ENCODE peak calls at places on chromosomes 3 and 15, in seven cellular contexts. O, S, W, V, C, T and X are unnamed samples.

GRCh38 chr3:51275096-51275805 is 109.8 kb upstream of the MANF start:
- DNase-seq in O (no peak), S (no peak), W (no peak), V (no peak), C (no peak), T (no peak), X (no peak)

GRCh38 chr3:101936419-101937331 is 87.4 kb downstream of the NFKBIZ start:
- DNase-seq in O (no peak), S (no peak), W (peak), V (no peak), C (no peak), T (no peak), X (no peak)

GRCh38 chr3:141498592-141499223 is 11.9 kb downstream of the RASA2 start:
- DNase-seq in O (no peak), S (no peak), W (peak), V (no peak), C (no peak), T (no peak), X (no peak)

GRCh38 chr15:68595260-68595564 is 16.4 kb downstream of the CORO2B start:
- DNase-seq in O (no peak), S (no peak), W (no peak), V (no peak), C (no peak), T (no peak), X (no peak)

GRCh38 chr3:129317014-129317771 is 38.5 kb downstream of the HMCES start:
- DNase-seq in O (no peak), S (peak), W (no peak), V (no peak), C (no peak), T (no peak), X (no peak)

GRCh38 chr3:106745344-106746168 is 631.7 kb upstream of the CCDC54 start:
- DNase-seq in O (no peak), S (no peak), W (no peak), V (no peak), C (no peak), T (no peak), X (no peak)

GRCh38 chr3:183061431-183062172 is 37.7 kb downstream of the MCCC1 start:
- DNase-seq in O (no peak), S (no peak), W (no peak), V (peak), C (no peak), T (no peak), X (no peak)

GRCh38 chr3:55127565-55127964 is 199.7 kb upstream of the LRTM1 start:
- DNase-seq in O (no peak), S (no peak), W (no peak), V (no peak), C (no peak), T (no peak), X (no peak)

GRCh38 chr3:66099541-66100065 is 60.9 kb upstream of the MAGI1 start:
- DNase-seq in O (no peak), S (no peak), W (no peak), V (no peak), C (no peak), T (no peak), X (no peak)

GRCh38 chr3:48979451-48979850 is 10.6 kb upstream of the P4HTM start:
- DNase-seq in O (no peak), S (no peak), W (no peak), V (no peak), C (no peak), T (no peak), X (no peak)

GRCh38 chr15:101078669-101079323 is 159.6 kb downstream of the LRRK1 start:
- DNase-seq in O (no peak), S (no peak), W (no peak), V (no peak), C (no peak), T (no peak), X (no peak)

GRCh38 chr15:35481992-35482391 is 64.0 kb downstream of the DPH6 start:
- DNase-seq in O (no peak), S (no peak), W (no peak), V (peak), C (peak), T (no peak), X (peak)

GRCh38 chr3:126264381-126264780 is 84.0 kb upstream of the ALDH1L1 start:
- DNase-seq in O (no peak), S (no peak), W (no peak), V (no peak), C (no peak), T (no peak), X (no peak)

GRCh38 chr3:84601303-84601702 is 357.5 kb upstream of the CADM2 start:
- DNase-seq in O (peak), S (no peak), W (no peak), V (no peak), C (no peak), T (no peak), X (no peak)

GRCh38 chr3:125511420-125512094 is 8.4 kb downstream of the SNX4 start:
- DNase-seq in O (no peak), S (peak), W (no peak), V (no peak), C (no peak), T (no peak), X (no peak)

GRCh38 chr3:196941846-196942225 is 492 bp downstream of the NCBP2 start:
- DNase-seq in O (no peak), S (no peak), W (no peak), V (peak), C (no peak), T (no peak), X (no peak)

GRCh38 chr3:142857056-142857455 is 31.8 kb downstream of the PCOLCE2 start:
- DNase-seq in O (peak), S (peak), W (no peak), V (peak), C (peak), T (no peak), X (peak)

GRCh38 chr15:92902020-92902419 is 1.9 kb downstream of the CHD2 start:
- DNase-seq in O (no peak), S (no peak), W (no peak), V (no peak), C (no peak), T (no peak), X (no peak)

GRCh38 chr3:47380026-47380600 is 708 bp upstream of the PTPN23 start:
- DNase-seq in O (no peak), S (no peak), W (no peak), V (peak), C (no peak), T (no peak), X (no peak)

GRCh38 chr3:104596551-104596950 is 770.2 kb upstream of the ALCAM start:
- DNase-seq in O (peak), S (peak), W (peak), V (no peak), C (peak), T (no peak), X (peak)

GRCh38 chr3:15815696-15816095 is 17.9 kb upstream of the ANKRD28 start:
- DNase-seq in O (peak), S (peak), W (no peak), V (peak), C (peak), T (no peak), X (peak)

GRCh38 chr3:134650431-134651346 is at the start of gene KY:
- DNase-seq in O (no peak), S (peak), W (no peak), V (no peak), C (no peak), T (peak), X (peak)

GRCh38 chr3:113947372-113948014 is at the start of gene ZDHHC23:
- DNase-seq in O (peak), S (peak), W (no peak), V (peak), C (peak), T (peak), X (peak)

GRCh38 chr15:31297880-31298456 is 28.7 kb upstream of the KLF13 start:
- DNase-seq in O (no peak), S (no peak), W (no peak), V (peak), C (no peak), T (peak), X (no peak)

GRCh38 chr3:197083486-197083885 is 53.9 kb upstream of the MELTF start:
- DNase-seq in O (no peak), S (no peak), W (no peak), V (no peak), C (no peak), T (no peak), X (no peak)

GRCh38 chr3:29140706-29141105 is 140.2 kb upstream of the RBMS3 start:
- DNase-seq in O (no peak), S (no peak), W (no peak), V (no peak), C (no peak), T (no peak), X (no peak)

GRCh38 chr3:58952128-58952917 is 97.5 kb downstream of the CFAP20DC start:
- DNase-seq in O (no peak), S (no peak), W (peak), V (no peak), C (no peak), T (no peak), X (no peak)

GRCh38 chr3:182238141-182238540 is 526.4 kb downstream of the SOX2 start:
- DNase-seq in O (no peak), S (no peak), W (no peak), V (no peak), C (no peak), T (peak), X (no peak)

GRCh38 chr3:174949523-174949922 is 90.4 kb downstream of the NAALADL2 start:
- DNase-seq in O (no peak), S (no peak), W (no peak), V (no peak), C (no peak), T (no peak), X (no peak)

GRCh38 chr15:56804279-56804678 is 71.0 kb upstream of the ZNF280D start:
- DNase-seq in O (no peak), S (no peak), W (no peak), V (no peak), C (no peak), T (no peak), X (no peak)

GRCh38 chr15:56804908-56805307 is 71.6 kb upstream of the ZNF280D start:
- DNase-seq in O (no peak), S (no peak), W (no peak), V (no peak), C (no peak), T (no peak), X (no peak)

GRCh38 chr15:56806147-56806536 is 72.8 kb upstream of the ZNF280D start:
- DNase-seq in O (no peak), S (no peak), W (no peak), V (no peak), C (no peak), T (no peak), X (no peak)

GRCh38 chr15:56808160-56808559 is 74.9 kb upstream of the ZNF280D start:
- DNase-seq in O (no peak), S (no peak), W (no peak), V (no peak), C (no peak), T (no peak), X (no peak)

GRCh38 chr15:56805466-56806146 is 72.3 kb upstream of the ZNF280D start:
- DNase-seq in O (no peak), S (no peak), W (no peak), V (no peak), C (peak), T (no peak), X (no peak)
- TF ChIP-seq JUND in O (no peak), S (peak), W (no peak), V (peak), C (peak), T (peak), X (no peak)

DNA sequence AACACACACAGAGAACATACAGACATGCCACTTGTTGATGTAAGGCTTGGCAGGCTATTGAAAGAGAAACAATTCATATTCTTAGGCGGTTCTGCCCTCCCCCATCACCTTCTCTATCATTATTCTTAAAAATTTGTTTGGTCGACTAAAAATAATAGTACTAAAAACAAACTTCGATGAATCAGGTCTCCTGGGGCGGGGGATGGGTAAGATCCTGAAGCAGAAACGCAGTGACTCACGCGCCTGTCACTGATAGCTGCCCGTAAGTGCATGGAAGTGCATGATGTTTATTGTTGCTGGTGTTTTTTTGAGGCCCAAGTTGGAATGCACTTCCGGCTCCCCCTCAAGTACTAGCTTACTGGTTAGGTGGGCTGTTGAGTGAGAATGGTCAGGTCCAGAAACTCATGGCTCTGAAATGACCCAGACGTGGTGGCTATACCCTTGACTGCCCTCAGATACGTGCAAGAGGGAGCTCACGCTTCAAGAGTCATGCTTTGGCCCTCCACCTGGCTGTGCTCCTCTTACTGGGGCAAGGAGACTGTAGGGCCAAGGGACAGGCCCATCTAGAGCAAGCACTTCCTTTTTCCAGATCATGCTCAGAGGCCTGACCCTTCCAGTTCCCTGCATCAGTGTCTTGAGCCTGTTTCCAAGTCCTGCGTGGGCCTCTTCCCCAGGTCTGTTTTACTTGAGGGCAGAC is 10.9 kb downstream of the SMAD3 start:
- DNase-seq in O (no peak), S (no peak), W (no peak), V (peak), C (peak), T (no peak), X (no peak)
- TF ChIP-seq JUND in O (no peak), S (peak), W (no peak), V (peak), C (no peak), T (no peak), X (no peak)

GRCh38 chr15:83549563-83549962 is 102.4 kb downstream of the SH3GL3 start:
- DNase-seq in O (no peak), S (no peak), W (no peak), V (no peak), C (no peak), T (no peak), X (no peak)

GRCh38 chr15:83545803-83546534 is 98.8 kb downstream of the SH3GL3 start:
- DNase-seq in O (no peak), S (no peak), W (no peak), V (no peak), C (no peak), T (no peak), X (no peak)

DNA sequence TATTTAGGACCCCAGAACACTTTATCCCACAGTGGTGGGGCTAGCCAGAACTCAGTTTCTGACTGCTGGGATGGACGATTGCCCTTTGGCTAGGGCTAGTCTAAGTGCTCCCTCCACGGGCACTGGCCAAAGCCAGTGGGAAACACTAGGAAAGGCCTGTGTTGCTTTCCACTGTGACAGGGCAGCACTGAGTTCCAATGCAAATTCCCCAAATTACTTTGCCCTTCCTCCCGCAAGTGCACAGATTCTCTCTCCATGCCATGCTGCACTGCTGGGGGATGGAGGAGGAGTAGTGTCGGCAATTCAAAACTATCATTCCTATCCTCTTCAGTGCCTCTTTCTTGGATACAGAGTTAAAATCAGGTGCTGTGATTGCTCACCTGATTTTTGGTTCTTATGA is 100.0 kb downstream of the SH3GL3 start:
- DNase-seq in O (no peak), S (no peak), W (no peak), V (no peak), C (no peak), T (no peak), X (no peak)
- TF ChIP-seq JUND in O (no peak), S (no peak), W (no peak), V (no peak), C (no peak), T (no peak), X (no peak)

DNA sequence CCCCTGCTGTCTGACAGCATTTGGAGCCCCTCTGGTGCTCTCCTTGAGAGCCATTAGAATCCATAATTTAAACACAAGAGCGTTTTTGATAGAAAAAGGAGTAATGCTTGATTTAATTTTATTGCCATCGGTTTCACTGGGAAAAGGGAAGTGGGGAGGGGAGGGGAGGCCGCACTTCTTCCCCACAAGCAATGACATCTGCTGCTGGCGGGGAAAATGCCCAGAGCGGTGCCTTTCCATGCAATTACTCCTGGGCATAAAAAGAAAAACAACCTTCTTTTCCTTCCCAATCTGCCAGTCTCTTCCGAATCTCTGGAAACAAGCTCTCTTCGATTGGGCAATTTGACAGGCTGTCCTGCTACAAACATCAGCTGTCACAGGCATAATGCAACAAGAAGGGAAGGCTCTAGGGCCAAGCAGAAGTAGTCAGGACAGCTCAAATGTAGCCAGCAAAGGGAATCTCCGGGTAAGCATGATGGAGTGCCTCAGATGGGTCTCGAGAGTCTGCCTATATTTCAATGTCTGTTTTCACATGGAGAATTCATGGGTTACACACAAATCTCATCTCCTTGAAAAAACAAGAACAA is 93.4 kb upstream of the STRIT1 start:
- DNase-seq in O (no peak), S (no peak), W (no peak), V (no peak), C (no peak), T (no peak), X (no peak)
- TF ChIP-seq JUND in O (no peak), S (no peak), W (no peak), V (no peak), C (no peak), T (no peak), X (no peak)

DNA sequence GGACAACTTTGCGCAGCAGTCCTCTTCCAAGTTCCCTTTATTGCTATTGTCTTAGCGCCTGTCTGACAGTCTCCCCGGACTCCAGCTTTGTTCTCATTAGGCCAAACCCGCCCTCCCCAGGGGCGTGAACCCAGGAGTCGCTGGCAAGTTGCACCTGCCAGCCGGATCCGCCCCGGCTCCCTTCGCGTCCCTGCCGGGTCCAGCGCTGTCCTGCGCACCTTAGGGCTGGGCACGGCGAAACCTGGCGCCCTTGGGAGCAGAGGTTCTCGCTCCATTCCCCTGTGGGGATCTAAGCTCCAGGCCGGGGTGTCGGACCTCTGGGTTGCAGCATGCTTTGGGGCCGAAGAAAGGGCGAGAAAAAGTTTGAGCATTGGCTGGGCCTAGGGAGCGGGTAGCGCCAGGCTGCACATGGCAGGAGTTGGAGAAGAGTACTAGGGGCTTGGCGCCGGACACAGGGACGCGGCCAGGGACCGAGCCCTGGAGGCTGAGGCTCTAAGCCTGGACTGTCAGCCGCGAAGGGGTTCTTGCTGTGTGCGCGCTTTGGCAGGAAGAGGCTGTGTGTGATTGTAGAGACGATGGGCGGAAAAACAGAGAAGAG is 335.1 kb upstream of the THRB start:
- DNase-seq in O (no peak), S (peak), W (no peak), V (no peak), C (no peak), T (peak), X (peak)
- TF ChIP-seq JUND in O (no peak), S (no peak), W (no peak), V (no peak), C (no peak), T (no peak), X (no peak)

GRCh38 chr15:97995192-97995591 is 34.7 kb downstream of the ARRDC4 start:
- DNase-seq in O (no peak), S (no peak), W (no peak), V (no peak), C (no peak), T (no peak), X (no peak)
- TF ChIP-seq JUND in O (no peak), S (no peak), W (no peak), V (no peak), C (no peak), T (no peak), X (no peak)

GRCh38 chr15:74788716-74789151 is 6.9 kb downstream of the CSK start:
- DNase-seq in O (no peak), S (no peak), W (peak), V (no peak), C (no peak), T (no peak), X (no peak)

GRCh38 chr15:74788042-74788715 is 6.3 kb downstream of the CSK start:
- DNase-seq in O (no peak), S (no peak), W (no peak), V (no peak), C (no peak), T (no peak), X (peak)

GRCh38 chr15:74789741-74790079 is 7.8 kb downstream of the CSK start:
- DNase-seq in O (no peak), S (no peak), W (no peak), V (no peak), C (no peak), T (no peak), X (no peak)

GRCh38 chr15:74790080-74790916 is 8.4 kb downstream of the CSK start:
- DNase-seq in O (no peak), S (peak), W (no peak), V (no peak), C (no peak), T (no peak), X (no peak)

DNA sequence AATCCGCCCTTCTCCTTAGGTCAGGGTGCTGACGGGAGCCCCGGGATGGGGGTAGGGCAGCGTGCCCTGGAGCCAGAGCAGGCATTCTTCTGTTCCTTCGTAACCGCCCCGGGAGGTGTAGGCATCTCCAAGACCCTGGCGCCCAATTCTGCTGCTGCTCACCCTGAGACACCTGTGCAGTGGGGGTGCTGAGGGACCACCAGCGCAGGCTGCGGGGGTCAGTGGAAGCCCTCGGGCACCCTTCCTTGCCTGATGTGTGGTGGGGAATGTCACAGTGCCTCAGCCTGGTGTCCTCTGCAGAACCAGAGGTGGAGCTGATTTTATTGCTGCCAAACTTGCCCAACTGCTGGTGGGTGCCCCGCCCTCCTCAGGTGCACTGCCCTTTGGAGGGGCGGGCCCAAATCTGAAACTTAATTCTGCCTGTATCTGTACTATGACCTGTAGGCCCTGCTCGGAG is 7.3 kb downstream of the CSK start:
- DNase-seq in O (no peak), S (no peak), W (no peak), V (no peak), C (no peak), T (no peak), X (no peak)
- TF ChIP-seq JUND in O (no peak), S (no peak), W (no peak), V (no peak), C (no peak), T (no peak), X (no peak)

GRCh38 chr15:85330941-85331588 is 49.3 kb upstream of the AKAP13 start:
- DNase-seq in O (peak), S (peak), W (peak), V (peak), C (peak), T (peak), X (peak)
- TF ChIP-seq JUND in O (peak), S (no peak), W (peak), V (no peak), C (no peak), T (peak), X (no peak)